ENCODE peak calls at places on chromosomes 2 and 18, in ten cellular contexts. K is cardiac muscle cell, S is transverse colon, A is IMR-90, Q is osteoblast, Z is tibial nerve, W is heart right ventricle, U is adrenal gland, V is psoas muscle, J is A549. R is an unnamed sample.
A peak's percentile ranks its signal among the peaks of the same experiment; 100 is the strongest.

GRCh38 chr2:98892871-98893270 is 43.2 kb downstream of the CRACDL start:
- DNase-seq in K (no peak), S (no peak), A (no peak), Q (no peak), Z (no peak), W (no peak), U (no peak), V (no peak), J (no peak), R (peak; percentile 33)

GRCh38 chr2:112001136-112001764 is 53.8 kb upstream of the TMEM87B start:
- DNase-seq in K (peak; percentile 50), S (no peak), A (no peak), Q (peak; percentile 22), Z (no peak), W (no peak), U (no peak), V (no peak), J (no peak), R (no peak)

GRCh38 chr2:63192169-63192888 is 141.7 kb downstream of the OTX1 start:
- DNase-seq in K (no peak), S (no peak), A (no peak), Q (no peak), Z (no peak), W (no peak), U (no peak), V (no peak), J (no peak), R (no peak)

GRCh38 chr2:149773006-149773405 is 185.4 kb upstream of the MMADHC start:
- DNase-seq in K (no peak), S (no peak), A (no peak), Q (no peak), Z (no peak), W (no peak), U (no peak), V (no peak), J (no peak), R (no peak)

GRCh38 chr2:199627417-199627816 is 169.7 kb upstream of the SATB2 start:
- DNase-seq in K (no peak), S (no peak), A (no peak), Q (no peak), Z (no peak), W (no peak), U (no peak), V (no peak), J (no peak), R (no peak)

GRCh38 chr2:132009874-132010521 is 151.8 kb downstream of the ANKRD30BL start:
- DNase-seq in K (no peak), S (no peak), A (no peak), Q (peak; percentile 26), Z (no peak), W (no peak), U (no peak), V (no peak), J (no peak), R (no peak)

GRCh38 chr2:29139152-29139551 is 23.9 kb downstream of the CLIP4 start:
- DNase-seq in K (peak; percentile 15), S (no peak), A (peak; percentile 81), Q (no peak), Z (no peak), W (no peak), U (no peak), V (no peak), J (no peak), R (no peak)

GRCh38 chr2:143950675-143951074 is 569.2 kb downstream of the ZEB2 start:
- DNase-seq in K (no peak), S (no peak), A (no peak), Q (no peak), Z (no peak), W (no peak), U (no peak), V (no peak), J (no peak), R (no peak)

GRCh38 chr2:69774984-69775982 is 33.3 kb downstream of the ANXA4 start:
- DNase-seq in K (peak; percentile 14), S (no peak), A (no peak), Q (no peak), Z (no peak), W (no peak), U (no peak), V (no peak), J (no peak), R (no peak)

GRCh38 chr18:6414118-6414722 is 491 bp downstream of the L3MBTL4 start:
- DNase-seq in K (peak; percentile 23), S (peak; percentile 83), A (no peak), Q (peak; percentile 82), Z (peak; percentile 36), W (peak; percentile 60), U (peak; percentile 74), V (peak; percentile 69), J (no peak), R (peak; percentile 73)

GRCh38 chr2:222554511-222554910 is 101.4 kb downstream of the FARSB start:
- DNase-seq in K (peak; percentile 6), S (no peak), A (no peak), Q (peak; percentile 14), Z (no peak), W (no peak), U (no peak), V (no peak), J (no peak), R (no peak)

GRCh38 chr2:217277646-217278048 is 417.8 kb upstream of the TNP1 start:
- DNase-seq in K (peak; percentile 91), S (peak; percentile 12), A (peak; percentile 100), Q (peak; percentile 80), Z (no peak), W (no peak), U (peak; percentile 34), V (peak; percentile 21), J (peak; percentile 89), R (no peak)

GRCh38 chr2:150247471-150247870 is 240.0 kb downstream of the RND3 start:
- DNase-seq in K (no peak), S (no peak), A (no peak), Q (no peak), Z (no peak), W (no peak), U (no peak), V (no peak), J (no peak), R (no peak)

GRCh38 chr2:212193803-212194202 is 344.8 kb downstream of the ERBB4 start:
- DNase-seq in K (no peak), S (no peak), A (no peak), Q (no peak), Z (no peak), W (no peak), U (no peak), V (no peak), J (no peak), R (no peak)

GRCh38 chr2:203730866-203731265 is 24.4 kb downstream of the CD28 start:
- DNase-seq in K (no peak), S (no peak), A (no peak), Q (no peak), Z (no peak), W (no peak), U (no peak), V (no peak), J (no peak), R (no peak)

GRCh38 chr2:75602724-75603342 is 42.1 kb upstream of the EVA1A start:
- DNase-seq in K (peak; percentile 57), S (no peak), A (peak; percentile 88), Q (peak; percentile 89), Z (no peak), W (no peak), U (no peak), V (no peak), J (peak; percentile 50), R (no peak)

GRCh38 chr2:98027955-98028593 is 32.3 kb upstream of the TMEM131 start:
- DNase-seq in K (peak; percentile 69), S (no peak), A (peak; percentile 68), Q (no peak), Z (no peak), W (no peak), U (no peak), V (no peak), J (no peak), R (no peak)

GRCh38 chr2:36480028-36480427 is 117.9 kb downstream of the FEZ2 start:
- DNase-seq in K (no peak), S (no peak), A (no peak), Q (no peak), Z (no peak), W (no peak), U (no peak), V (no peak), J (no peak), R (no peak)
- H3K27ac ChIP-seq in K (no peak overlapping the region), S (peak overlapping the region; percentile 77), A (peak overlapping the region; percentile 48), Q (peak overlapping the region; percentile 88), Z (no peak overlapping the region), W (no peak overlapping the region), U (no peak overlapping the region), V (no peak overlapping the region), J (peak overlapping the region; percentile 88), R (peak overlapping the region; percentile 19)

GRCh38 chr18:67966224-67966623 is 449.7 kb upstream of the DSEL start:
- DNase-seq in K (no peak), S (no peak), A (no peak), Q (no peak), Z (no peak), W (no peak), U (no peak), V (no peak), J (no peak), R (no peak)
- H3K4me3 ChIP-seq in K (no peak overlapping the region), S (no peak overlapping the region), A (no peak overlapping the region), Q (no peak overlapping the region), Z (no peak overlapping the region), W (no peak overlapping the region), U (no peak overlapping the region), V (no peak overlapping the region), J (no peak overlapping the region), R (no peak overlapping the region)

DNA sequence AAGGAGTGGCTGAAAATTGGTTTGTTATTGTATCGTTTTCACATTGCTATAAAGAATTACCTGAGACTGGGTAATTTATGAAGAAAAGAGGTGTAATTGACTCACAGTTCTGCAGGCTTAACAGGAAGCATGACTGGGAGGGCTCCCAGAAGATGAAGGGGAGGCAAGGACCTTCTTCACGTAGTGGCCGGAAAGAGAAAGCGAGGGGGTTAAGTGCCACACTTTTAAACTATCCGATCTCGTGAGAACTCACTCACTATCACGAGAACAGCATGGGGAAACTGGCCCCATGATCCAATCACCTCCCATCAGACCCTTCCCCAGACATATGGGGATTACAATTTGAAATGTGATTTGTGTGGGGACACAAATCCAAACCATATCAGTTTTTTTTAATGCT is 81.6 kb downstream of the FBXO15 start:
- DNase-seq in K (no peak), S (no peak), A (no peak), Q (no peak), Z (no peak), W (no peak), U (no peak), V (no peak), J (no peak), R (no peak)
- H3K27ac ChIP-seq in K (no peak overlapping the region), S (no peak overlapping the region), A (no peak overlapping the region), Q (no peak overlapping the region), Z (no peak overlapping the region), W (no peak overlapping the region), U (no peak overlapping the region), V (no peak overlapping the region), J (no peak overlapping the region), R (no peak overlapping the region)

DNA sequence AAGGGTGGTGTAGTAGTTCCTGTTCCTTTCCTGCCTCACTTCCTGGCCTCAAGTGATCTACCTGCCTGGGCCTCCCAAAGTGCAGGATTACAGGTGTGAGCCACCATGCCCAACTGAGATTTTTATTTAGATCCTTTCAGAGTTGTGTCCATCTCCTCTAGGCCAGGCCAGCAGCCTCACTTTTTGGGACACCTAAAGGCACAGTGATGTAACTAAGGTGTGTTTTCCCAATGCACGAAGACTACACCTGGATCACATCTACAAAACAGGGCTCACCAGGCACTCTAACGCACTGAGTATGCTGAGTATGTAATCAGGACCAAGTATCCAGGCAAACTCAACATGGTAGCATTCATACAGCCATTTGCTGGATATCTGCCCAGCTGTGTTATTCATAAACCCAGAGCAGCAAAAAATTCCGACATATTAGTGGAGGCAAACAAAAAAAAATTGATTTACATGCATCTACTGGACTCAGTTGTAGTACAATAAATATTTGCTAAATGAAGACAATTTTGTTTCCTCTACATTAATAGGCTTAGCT is 33.8 kb downstream of the LPIN2 start:
- DNase-seq in K (peak; percentile 68), S (no peak), A (peak; percentile 88), Q (no peak), Z (no peak), W (no peak), U (no peak), V (no peak), J (no peak), R (no peak)
- H3K4me3 ChIP-seq in K (no peak overlapping the region), S (no peak overlapping the region), A (no peak overlapping the region), Q (peak overlapping the region; percentile 60), Z (no peak overlapping the region), W (no peak overlapping the region), U (no peak overlapping the region), V (no peak overlapping the region), J (no peak overlapping the region), R (no peak overlapping the region)

R was measured in ascending aorta.